ENCODE peak calls at places on chromosomes 16 and 17, in seven cellular contexts. One of them, this sample, is unnamed.

GRCh38 chr17:61625564-61625963 is 34.5 kb upstream of the NACA2 start:
- DNase-seq in GM12891: no peak
- DNase-seq in H1: no peak
- DNase-seq in SK-N-SH: no peak
- DNase-seq in K562: no peak
- DNase-seq in GM12878: no peak
- DNase-seq in HepG2: no peak
- DNase-seq in this sample: no peak

GRCh38 chr16:89471225-89471624 is 19.1 kb downstream of the ANKRD11 start:
- DNase-seq in GM12891: no peak
- DNase-seq in H1: no peak
- DNase-seq in SK-N-SH: no peak
- DNase-seq in K562: no peak
- DNase-seq in GM12878: no peak
- DNase-seq in HepG2: no peak
- DNase-seq in this sample: no peak

GRCh38 chr17:74769856-74770497 is 6.2 kb downstream of the NAT9 start:
- DNase-seq in GM12891: no peak
- DNase-seq in H1: no peak
- DNase-seq in SK-N-SH: peak; percentile 39
- DNase-seq in K562: no peak
- DNase-seq in GM12878: no peak
- DNase-seq in HepG2: no peak
- DNase-seq in this sample: no peak

GRCh38 chr16:75593825-75594820 is 27.9 kb downstream of the GABARAPL2 start:
- DNase-seq in GM12891: no peak
- DNase-seq in H1: peak; percentile 25
- DNase-seq in SK-N-SH: peak; percentile 41
- DNase-seq in K562: peak; percentile 41
- DNase-seq in GM12878: no peak
- DNase-seq in HepG2: peak; percentile 87
- DNase-seq in this sample: no peak

GRCh38 chr16:10805362-10805761 is 13.2 kb downstream of the TVP23A start:
- DNase-seq in GM12891: no peak
- DNase-seq in H1: no peak
- DNase-seq in SK-N-SH: no peak
- DNase-seq in K562: no peak
- DNase-seq in GM12878: no peak
- DNase-seq in HepG2: no peak
- DNase-seq in this sample: no peak

GRCh38 chr16:2826591-2827480 is 3.3 kb upstream of the ZG16B start:
- DNase-seq in GM12891: no peak
- DNase-seq in H1: no peak
- DNase-seq in SK-N-SH: no peak
- DNase-seq in K562: no peak
- DNase-seq in GM12878: no peak
- DNase-seq in HepG2: no peak
- DNase-seq in this sample: no peak

GRCh38 chr17:34337701-34338100 is 18.5 kb downstream of the CCL8 start:
- DNase-seq in GM12891: no peak
- DNase-seq in H1: no peak
- DNase-seq in SK-N-SH: no peak
- DNase-seq in K562: no peak
- DNase-seq in GM12878: no peak
- DNase-seq in HepG2: no peak
- DNase-seq in this sample: no peak

GRCh38 chr17:67434061-67434525 is 57.0 kb downstream of the PITPNC1 start:
- DNase-seq in GM12891: no peak
- DNase-seq in H1: no peak
- DNase-seq in SK-N-SH: no peak
- DNase-seq in K562: no peak
- DNase-seq in GM12878: no peak
- DNase-seq in HepG2: no peak
- DNase-seq in this sample: no peak

GRCh38 chr17:81192386-81193050 is 26.5 kb upstream of the AATK start:
- DNase-seq in GM12891: no peak
- DNase-seq in H1: no peak
- DNase-seq in SK-N-SH: no peak
- DNase-seq in K562: no peak
- DNase-seq in GM12878: no peak
- DNase-seq in HepG2: no peak
- DNase-seq in this sample: no peak

GRCh38 chr17:42252528-42253172 is 23.5 kb downstream of the STAT5B start:
- DNase-seq in GM12891: no peak
- DNase-seq in H1: no peak
- DNase-seq in SK-N-SH: no peak
- DNase-seq in K562: no peak
- DNase-seq in GM12878: no peak
- DNase-seq in HepG2: no peak
- DNase-seq in this sample: no peak

GRCh38 chr17:32127156-32127897 is 15.0 kb upstream of the RHOT1 start:
- DNase-seq in GM12891: peak; percentile 63
- DNase-seq in H1: no peak
- DNase-seq in SK-N-SH: peak; percentile 80
- DNase-seq in K562: peak; percentile 74
- DNase-seq in GM12878: peak; percentile 69
- DNase-seq in HepG2: no peak
- DNase-seq in this sample: peak; percentile 63

GRCh38 chr16:86714166-86714565 is 135.8 kb downstream of the FOXL1 start:
- DNase-seq in GM12891: no peak
- DNase-seq in H1: no peak
- DNase-seq in SK-N-SH: no peak
- DNase-seq in K562: no peak
- DNase-seq in GM12878: no peak
- DNase-seq in HepG2: no peak
- DNase-seq in this sample: no peak

GRCh38 chr17:78670850-78671291 is 93.7 kb upstream of the DNAH17 start:
- DNase-seq in GM12891: no peak
- DNase-seq in H1: no peak
- DNase-seq in SK-N-SH: no peak
- DNase-seq in K562: no peak
- DNase-seq in GM12878: no peak
- DNase-seq in HepG2: no peak
- DNase-seq in this sample: no peak

GRCh38 chr17:74512624-74513084 is 18.6 kb downstream of the CD300LB start:
- DNase-seq in GM12891: no peak
- DNase-seq in H1: no peak
- DNase-seq in SK-N-SH: no peak
- DNase-seq in K562: no peak
- DNase-seq in GM12878: peak; percentile 26
- DNase-seq in HepG2: no peak
- DNase-seq in this sample: no peak

GRCh38 chr17:80845863-80846671 is 145.6 kb upstream of the CHMP6 start:
- DNase-seq in GM12891: no peak
- DNase-seq in H1: no peak
- DNase-seq in SK-N-SH: no peak
- DNase-seq in K562: no peak
- DNase-seq in GM12878: no peak
- DNase-seq in HepG2: no peak
- DNase-seq in this sample: no peak

GRCh38 chr16:81521141-81521626 is 76.6 kb downstream of the CMIP start:
- DNase-seq in GM12891: peak; percentile 72
- DNase-seq in H1: no peak
- DNase-seq in SK-N-SH: peak; percentile 84
- DNase-seq in K562: peak; percentile 67
- DNase-seq in GM12878: no peak
- DNase-seq in HepG2: no peak
- DNase-seq in this sample: peak; percentile 48

GRCh38 chr16:47230296-47230695 is 86.6 kb upstream of the NETO2 start:
- DNase-seq in GM12891: no peak
- DNase-seq in H1: no peak
- DNase-seq in SK-N-SH: no peak
- DNase-seq in K562: no peak
- DNase-seq in GM12878: no peak
- DNase-seq in HepG2: no peak
- DNase-seq in this sample: no peak

GRCh38 chr16:47229651-47230050 is 85.9 kb upstream of the NETO2 start:
- DNase-seq in GM12891: no peak
- DNase-seq in H1: no peak
- DNase-seq in SK-N-SH: no peak
- DNase-seq in K562: no peak
- DNase-seq in GM12878: no peak
- DNase-seq in HepG2: no peak
- DNase-seq in this sample: no peak

GRCh38 chr16:47228241-47228640 is 84.5 kb upstream of the NETO2 start:
- DNase-seq in GM12891: no peak
- DNase-seq in H1: no peak
- DNase-seq in SK-N-SH: no peak
- DNase-seq in K562: no peak
- DNase-seq in GM12878: no peak
- DNase-seq in HepG2: no peak
- DNase-seq in this sample: no peak

DNA sequence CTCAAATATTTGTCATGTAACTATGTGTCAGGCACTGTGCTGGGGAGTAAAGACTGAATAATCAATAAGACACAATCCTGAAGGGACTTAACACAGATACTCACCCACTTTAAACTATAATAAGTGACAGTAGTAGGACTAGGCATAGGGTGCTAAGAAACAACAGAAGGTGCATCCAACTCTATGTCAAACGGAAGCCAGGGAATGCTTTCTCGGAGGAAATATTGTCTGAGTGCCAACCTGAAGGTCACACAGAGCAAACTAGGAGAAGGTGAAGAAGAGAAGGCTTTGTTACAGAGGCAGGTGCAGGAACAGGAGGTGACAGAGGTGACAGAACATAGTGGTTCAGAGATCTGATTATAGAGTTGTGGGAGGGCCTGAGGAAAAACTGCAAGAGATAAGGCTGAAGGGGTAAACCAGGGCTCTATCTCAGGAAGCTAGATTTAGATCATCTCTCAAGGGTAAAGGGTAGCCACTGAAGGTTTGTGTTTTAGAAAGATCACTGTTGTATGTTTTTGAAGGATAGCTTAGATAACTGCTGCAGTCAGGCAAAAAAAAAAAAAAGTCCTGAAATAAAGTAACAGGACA is 85.4 kb upstream of the NETO2 start:
- DNase-seq in GM12891: no peak
- DNase-seq in H1: no peak
- DNase-seq in SK-N-SH: no peak
- DNase-seq in K562: no peak
- DNase-seq in GM12878: no peak
- DNase-seq in HepG2: no peak
- DNase-seq in this sample: no peak
- TF ChIP-seq TAF1 in GM12891: no peak
- TF ChIP-seq TAF1 in H1: no peak
- TF ChIP-seq TAF1 in SK-N-SH: no peak
- TF ChIP-seq TAF1 in K562: no peak
- TF ChIP-seq TAF1 in GM12878: no peak
- TF ChIP-seq TAF1 in HepG2: no peak
- TF ChIP-seq TAF1 in this sample: no peak

DNA sequence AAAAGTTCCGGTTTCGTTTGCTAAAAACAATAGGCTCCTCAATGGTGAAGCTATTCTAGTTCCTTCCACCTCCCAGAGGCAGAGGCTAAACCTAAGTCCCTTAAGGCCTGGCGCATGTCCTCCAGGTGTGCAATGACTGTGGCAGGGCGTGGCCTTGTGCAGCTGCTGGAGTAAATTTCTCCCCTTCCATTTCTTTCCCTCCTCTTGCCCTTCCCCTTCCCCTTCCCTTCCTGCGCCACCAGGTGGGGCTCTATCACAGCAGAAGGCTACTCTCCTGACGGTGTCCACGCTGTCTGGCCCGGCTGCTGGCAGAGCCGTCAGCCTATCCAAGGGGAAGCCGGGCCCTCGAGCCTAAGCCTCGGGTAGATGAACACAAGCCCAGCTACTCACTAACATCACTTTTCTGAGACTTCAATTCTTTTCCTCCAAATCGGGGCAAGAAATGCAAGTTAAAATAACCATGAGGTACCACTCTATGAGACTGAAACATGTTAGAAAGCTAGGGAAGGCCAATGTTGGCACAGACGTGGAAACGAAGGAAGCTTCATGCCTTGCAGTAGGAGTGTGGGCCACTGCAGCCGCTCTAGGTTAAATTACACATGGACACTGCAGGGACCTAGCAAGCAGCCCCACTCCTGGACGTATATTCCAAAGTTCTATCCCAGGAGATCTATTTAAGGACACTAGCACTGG is 34.4 kb downstream of the C16orf78 start:
- DNase-seq in GM12891: peak; percentile 66
- DNase-seq in H1: peak; percentile 73
- DNase-seq in SK-N-SH: peak; percentile 88
- DNase-seq in K562: peak; percentile 72
- DNase-seq in GM12878: peak; percentile 64
- DNase-seq in HepG2: peak; percentile 76
- DNase-seq in this sample: peak; percentile 60
- TF ChIP-seq TAF1 in GM12891: no peak
- TF ChIP-seq TAF1 in H1: no peak
- TF ChIP-seq TAF1 in SK-N-SH: no peak
- TF ChIP-seq TAF1 in K562: no peak
- TF ChIP-seq TAF1 in GM12878: no peak
- TF ChIP-seq TAF1 in HepG2: no peak
- TF ChIP-seq TAF1 in this sample: no peak

DNA sequence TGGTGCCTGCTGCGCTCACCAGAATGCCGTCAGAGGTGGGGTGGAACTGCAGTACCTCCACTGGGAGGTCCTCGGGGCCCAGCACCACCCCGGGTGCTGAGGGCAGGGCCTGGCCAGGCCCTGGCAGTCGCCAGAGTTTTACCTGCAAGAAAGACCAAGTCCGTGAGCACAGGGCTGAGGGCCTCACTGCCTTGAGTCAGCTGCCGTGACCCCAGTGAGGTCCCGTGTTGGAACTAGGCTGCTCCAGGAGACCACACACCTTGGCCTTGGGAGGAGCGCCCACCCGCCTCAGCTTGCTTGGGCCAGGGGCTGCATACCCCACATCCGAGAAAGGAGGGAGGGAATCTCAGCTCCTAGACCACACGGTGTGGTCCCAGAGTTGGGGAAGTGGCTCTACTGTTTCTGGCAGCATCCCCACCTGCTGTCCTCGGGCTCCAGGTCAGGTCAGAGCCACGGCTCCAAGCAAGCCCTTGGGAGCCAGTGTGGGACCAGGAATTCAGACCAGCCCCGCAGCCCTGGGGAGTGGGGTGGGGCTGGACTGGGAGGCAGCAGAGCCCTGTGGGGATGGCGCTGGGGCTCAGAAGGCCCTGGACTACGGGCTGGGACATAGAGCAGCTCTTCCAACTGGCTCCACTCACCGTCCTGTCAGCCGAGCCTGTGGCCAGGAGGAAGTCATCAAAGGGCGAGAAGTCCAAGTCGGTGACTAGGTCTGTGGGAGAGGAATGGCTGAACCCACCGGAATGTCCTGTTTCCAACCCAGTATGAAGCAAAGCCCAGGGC is 8.7 kb downstream of the CORO7 start:
- DNase-seq in GM12891: no peak
- DNase-seq in H1: no peak
- DNase-seq in SK-N-SH: no peak
- DNase-seq in K562: no peak
- DNase-seq in GM12878: no peak
- DNase-seq in HepG2: no peak
- DNase-seq in this sample: no peak
- TF ChIP-seq TAF1 in GM12891: no peak
- TF ChIP-seq TAF1 in H1: no peak
- TF ChIP-seq TAF1 in SK-N-SH: no peak
- TF ChIP-seq TAF1 in K562: no peak
- TF ChIP-seq TAF1 in GM12878: no peak
- TF ChIP-seq TAF1 in HepG2: no peak
- TF ChIP-seq TAF1 in this sample: no peak

DNA sequence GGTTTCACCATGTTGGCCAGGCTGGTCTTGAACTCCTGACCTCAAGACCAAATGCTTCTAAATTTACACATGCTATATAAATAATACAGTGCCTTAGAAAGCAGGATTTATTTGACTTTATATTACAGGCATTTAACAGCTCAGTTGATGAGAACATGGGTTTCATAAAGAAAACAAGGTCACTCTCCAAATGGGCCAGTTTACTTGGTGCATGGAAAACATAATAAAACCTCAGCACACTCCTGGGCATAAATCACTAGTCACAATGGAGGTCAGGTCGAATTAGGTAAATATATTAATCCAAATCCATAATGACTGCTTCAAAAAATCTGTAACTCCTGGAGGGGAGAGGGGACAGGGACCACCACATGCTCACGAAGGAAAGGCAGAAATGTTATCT is 24.5 kb downstream of the APPBP2 start:
- DNase-seq in GM12891: no peak
- DNase-seq in H1: no peak
- DNase-seq in SK-N-SH: no peak
- DNase-seq in K562: no peak
- DNase-seq in GM12878: no peak
- DNase-seq in HepG2: no peak
- DNase-seq in this sample: no peak
- TF ChIP-seq TAF1 in GM12891: no peak
- TF ChIP-seq TAF1 in H1: no peak
- TF ChIP-seq TAF1 in SK-N-SH: no peak
- TF ChIP-seq TAF1 in K562: no peak
- TF ChIP-seq TAF1 in GM12878: no peak
- TF ChIP-seq TAF1 in HepG2: no peak
- TF ChIP-seq TAF1 in this sample: no peak